ENCODE peak calls at places on chromosomes 1 and 21, in five cellular contexts. D is ELR, Y is T follicular helper cell, H is NCI-H524 treated with DMSO at 0.1 percent for 48 hours, T is heart left ventricle. E is an unnamed sample.
A peak's percentile ranks its signal among the peaks of the same experiment; 100 is the strongest.

GRCh38 chr21:14582934-14583628 is 37.0 kb upstream of the SAMSN1 start:
- DNase-seq in D (no peak), Y (no peak), H (no peak), T (no peak), E (no peak)

GRCh38 chr1:2330511-2331199 is 60.7 kb downstream of the MORN1 start:
- DNase-seq in D (peak; percentile 69), Y (no peak), H (no peak), T (peak; percentile 56), E (no peak)

GRCh38 chr1:43318831-43319230 is 18.0 kb downstream of the TIE1 start:
- DNase-seq in D (no peak), Y (no peak), H (no peak), T (no peak), E (no peak)

GRCh38 chr1:110829955-110830553 is 42.9 kb upstream of the CD53 start:
- DNase-seq in D (peak; percentile 62), Y (peak; percentile 1), H (no peak), T (no peak), E (no peak)

GRCh38 chr1:13965770-13966398 is 265.9 kb downstream of the PRDM2 start:
- DNase-seq in D (peak; percentile 4), Y (no peak), H (no peak), T (peak; percentile 32), E (no peak)

GRCh38 chr1:200207711-200208126 is 180.2 kb downstream of the NR5A2 start:
- DNase-seq in D (peak; percentile 57), Y (no peak), H (no peak), T (no peak), E (no peak)

GRCh38 chr1:12615916-12616708 is 1.9 kb downstream of the DHRS3 start:
- DNase-seq in D (peak; percentile 64), Y (no peak), H (no peak), T (peak; percentile 66), E (peak; percentile 84)

GRCh38 chr1:109763646-109764415 is at the start of gene EPS8L3:
- DNase-seq in D (no peak), Y (no peak), H (no peak), T (peak; percentile 12), E (peak; percentile 44)

GRCh38 chr1:168373869-168374268 is 93.2 kb downstream of the TBX19 start:
- DNase-seq in D (peak; percentile 9), Y (no peak), H (no peak), T (no peak), E (no peak)

GRCh38 chr1:182084487-182085316 is 23.2 kb upstream of the ZNF648 start:
- DNase-seq in D (peak; percentile 62), Y (peak; percentile 56), H (peak; percentile 15), T (peak; percentile 82), E (peak; percentile 80)

GRCh38 chr1:155093938-155094621 is 15.4 kb downstream of the EFNA3 start:
- DNase-seq in D (peak; percentile 62), Y (no peak), H (peak; percentile 34), T (no peak), E (peak; percentile 51)

E was measured in right lobe of liver.